ENCODE peak calls at places on chromosomes 16 and 17, in five cellular contexts. X is adrenal gland, I is AG04450, T is GM23248, L is aorta. N is an unnamed sample.

GRCh38 chr17:66543526-66543925 is 241.1 kb downstream of the PRKCA start:
- DNase-seq in T (peak; percentile 29), I (no peak), L (no peak), X (no peak), N (no peak)

GRCh38 chr17:2644971-2645370 is 51.5 kb downstream of the PAFAH1B1 start:
- DNase-seq in I (no peak), X (peak; percentile 58), T (no peak), L (no peak), N (no peak)

GRCh38 chr16:48117217-48118105 is 38.3 kb downstream of the ABCC12 start:
- DNase-seq in T (peak; percentile 52), I (no peak), X (peak; percentile 58), L (no peak), N (peak; percentile 56)

GRCh38 chr16:78473031-78473699 is 373.7 kb downstream of the WWOX start:
- DNase-seq in I (no peak), T (no peak), L (no peak), X (no peak), N (no peak)

GRCh38 chr17:49928826-49929475 is 40.0 kb upstream of the DLX4 start:
- DNase-seq in L (no peak), X (no peak), T (peak; percentile 34), I (no peak), N (peak; percentile 54)

GRCh38 chr17:32971171-32971570 is 20.5 kb upstream of the SPACA3 start:
- DNase-seq in X (no peak), L (no peak), T (peak; percentile 34), I (no peak), N (peak; percentile 65)

GRCh38 chr17:64781394-64781793 is 119.3 kb upstream of the SMURF2 start:
- DNase-seq in I (no peak), T (peak; percentile 52), L (peak; percentile 85), X (peak; percentile 83), N (no peak)

GRCh38 chr16:56189990-56190902 is 1.0 kb upstream of the GNAO1 start:
- DNase-seq in T (peak; percentile 13), L (no peak), I (no peak), X (no peak), N (no peak)

GRCh38 chr16:20940864-20941634 is 40.5 kb downstream of the LYRM1 start:
- DNase-seq in X (no peak), I (no peak), T (no peak), L (no peak), N (peak; percentile 2)

DNA sequence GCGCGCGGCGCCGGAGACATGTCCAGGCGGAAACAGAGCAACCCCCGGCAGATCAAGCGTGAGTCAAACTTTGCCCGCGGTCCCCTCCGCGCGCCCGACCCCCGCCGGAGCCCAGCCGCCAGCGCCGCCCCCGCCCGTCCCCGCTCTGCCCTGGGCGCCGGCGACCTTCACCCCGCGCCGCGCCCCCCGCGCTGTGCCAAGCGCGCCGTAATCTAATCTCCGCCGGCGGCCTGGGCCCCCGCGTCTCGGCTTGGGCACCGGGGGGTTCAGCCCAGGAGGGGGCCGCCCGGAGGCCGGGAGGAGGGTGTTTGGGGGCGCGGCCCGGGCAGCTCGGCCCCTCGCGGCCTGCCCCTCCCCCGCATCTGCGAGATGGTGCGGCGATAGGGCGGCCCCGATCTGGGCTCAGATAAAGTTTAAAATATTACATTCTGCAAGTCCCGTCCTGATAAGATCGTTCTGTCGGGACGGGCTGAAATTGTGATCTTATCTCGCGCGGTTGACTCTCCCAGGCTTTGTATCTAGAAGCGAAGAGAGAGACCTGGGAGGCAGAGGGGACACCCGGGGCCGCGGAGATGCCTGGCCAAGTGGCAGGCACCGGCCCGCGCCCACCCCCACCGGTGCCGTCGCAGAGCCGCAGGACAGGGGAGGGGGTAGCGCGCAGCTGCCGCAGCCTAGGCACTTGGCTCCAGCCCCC is 688 bp downstream of the ZFPM1 start:
- DNase-seq in T (peak; percentile 53), L (no peak), I (no peak), X (peak; percentile 66), N (no peak)
- H3K27ac ChIP-seq in T (no peak overlapping the region), L (no peak overlapping the region), I (no peak overlapping the region), X (no peak overlapping the region), N (no peak overlapping the region)

DNA sequence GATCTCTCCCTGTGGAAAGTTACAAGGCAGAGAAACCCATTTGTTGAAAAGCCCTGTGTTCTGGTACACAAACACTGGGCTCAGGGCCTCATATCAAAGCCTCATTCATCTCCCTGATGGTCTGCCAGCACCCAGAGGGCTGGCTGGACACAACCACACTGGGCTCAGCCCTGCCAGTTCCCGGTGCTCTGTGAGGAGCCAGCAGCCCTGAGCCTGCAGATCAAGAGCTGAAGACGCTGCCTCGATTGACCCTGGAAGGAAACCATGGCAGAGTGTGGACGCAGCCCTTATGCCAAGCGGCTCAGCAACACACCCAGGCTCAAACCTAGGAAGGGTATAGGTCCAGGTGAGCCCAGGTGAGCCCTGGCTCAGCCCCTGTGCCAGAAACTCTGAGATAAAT is 2.6 kb downstream of the SLC39A11 start:
- DNase-seq in L (no peak), I (no peak), X (no peak), T (no peak), N (no peak)
- H3K27ac ChIP-seq in L (no peak overlapping the region), I (no peak overlapping the region), X (no peak overlapping the region), T (no peak overlapping the region), N (no peak overlapping the region)

DNA sequence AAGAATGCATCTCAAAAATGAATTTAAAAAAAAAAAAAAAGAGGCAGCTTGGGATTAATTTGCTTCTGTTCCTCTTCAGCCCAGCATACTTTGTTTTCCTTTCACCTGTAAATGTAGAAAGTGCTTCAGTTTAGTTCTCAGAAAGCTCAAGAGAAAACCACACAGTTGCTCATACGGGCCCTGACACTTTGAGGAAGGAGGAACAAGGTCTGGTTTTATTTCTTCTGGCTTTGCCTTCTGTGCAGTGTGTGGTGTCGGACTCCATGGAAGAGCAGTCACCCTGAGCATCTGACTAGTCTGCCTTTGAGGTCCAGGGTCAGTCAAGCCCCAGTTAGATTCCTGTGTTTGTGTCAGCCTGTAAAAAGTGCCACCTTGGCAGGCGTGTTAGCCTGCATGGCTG is 27.6 kb downstream of the NMT1 start:
- DNase-seq in X (no peak), I (no peak), T (no peak), L (no peak), N (no peak)
- H3K27ac ChIP-seq in X (no peak overlapping the region), I (no peak overlapping the region), T (peak overlapping the region; percentile 12), L (no peak overlapping the region), N (no peak overlapping the region)

GRCh38 chr17:61286449-61286848 is 113.2 kb upstream of the TBX2 start:
- DNase-seq in I (no peak), T (no peak), L (no peak), X (no peak), N (no peak)
- H3K27ac ChIP-seq in I (peak overlapping the region; percentile 91), T (peak overlapping the region; percentile 86), L (no peak overlapping the region), X (no peak overlapping the region), N (no peak overlapping the region)

GRCh38 chr16:85389679-85390470 is 223.2 kb upstream of the GSE1 start:
- DNase-seq in T (no peak), I (no peak), X (peak; percentile 61), L (no peak), N (no peak)
- H3K27ac ChIP-seq in T (peak overlapping the region; percentile 63), I (peak overlapping the region; percentile 39), X (peak overlapping the region; percentile 74), L (no peak overlapping the region), N (no peak overlapping the region)

GRCh38 chr17:80100035-80100323 is 1.4 kb upstream of the GAA start:
- DNase-seq in T (no peak), I (no peak), X (no peak), L (no peak), N (no peak)

GRCh38 chr17:80103061-80103481 is 1.7 kb downstream of the GAA start:
- DNase-seq in L (no peak), X (no peak), T (no peak), I (no peak), N (no peak)

GRCh38 chr17:80101946-80102706 is 745 bp downstream of the GAA start:
- DNase-seq in I (no peak), L (peak; percentile 68), T (peak; percentile 51), X (peak; percentile 63), N (peak; percentile 29)

GRCh38 chr17:80099291-80100034 is 1.9 kb upstream of the GAA start:
- DNase-seq in I (no peak), L (no peak), T (no peak), X (no peak), N (no peak)

GRCh38 chr17:80101160-80101945 is at the start of gene GAA:
- DNase-seq in L (peak; percentile 90), X (peak; percentile 88), I (no peak), T (peak; percentile 93), N (peak; percentile 94)
- H3K27ac ChIP-seq in L (no peak within 1 kb of the TSS), X (peak within 1 kb of the TSS; percentile 60), I (no peak within 1 kb of the TSS), T (peak within 1 kb of the TSS; percentile 44), N (no peak within 1 kb of the TSS)

GRCh38 chr16:12258806-12259205 is 282.3 kb downstream of the SNX29 start:
- DNase-seq in X (no peak), L (no peak), T (no peak), I (no peak), N (no peak)
- H3K27ac ChIP-seq in X (no peak overlapping the region), L (no peak overlapping the region), T (no peak overlapping the region), I (no peak overlapping the region), N (no peak overlapping the region)

DNA sequence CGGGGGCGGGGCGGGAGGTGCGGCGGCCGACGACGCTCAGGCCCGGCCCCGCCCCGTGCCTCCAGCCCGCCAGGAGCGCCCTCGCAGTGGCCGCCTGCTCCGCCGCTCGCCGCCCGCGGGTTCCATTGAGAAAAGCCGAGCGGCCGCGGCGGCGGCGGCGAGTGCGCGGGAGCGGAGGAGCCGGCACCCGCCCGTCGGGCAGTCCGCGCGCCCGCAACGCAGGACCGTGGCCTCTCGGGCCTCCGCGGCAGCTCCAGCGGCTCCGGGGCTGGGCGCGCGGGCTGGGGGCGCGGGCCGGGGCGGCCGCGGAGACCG is at the start of gene ZFPM1:
- DNase-seq in I (no peak), T (no peak), L (no peak), X (no peak), N (no peak)
- H3K27ac ChIP-seq in I (no peak within 1 kb of the TSS), T (no peak within 1 kb of the TSS), L (no peak within 1 kb of the TSS), X (no peak within 1 kb of the TSS), N (no peak within 1 kb of the TSS)

GRCh38 chr17:29622337-29623282 is at the start of gene CORO6:
- DNase-seq in L (no peak), X (no peak), T (peak; percentile 78), I (no peak), N (no peak)
- H3K27ac ChIP-seq in L (no peak within 1 kb of the TSS), X (no peak within 1 kb of the TSS), T (no peak within 1 kb of the TSS), I (peak within 1 kb of the TSS; percentile 2), N (no peak within 1 kb of the TSS)

N was measured in PC-3.